ENCODE peak calls at places on chromosomes 7 and 10, in nine cellular contexts. U, N, D, K, L, R, A, W and F are unnamed samples.

GRCh38 chr7:134750083-134751062 is 29.1 kb upstream of the CALD1 start:
- DNase-seq in L (peak), K (no peak), D (no peak), A (peak), W (no peak), U (no peak), N (peak), R (peak), F (no peak)

GRCh38 chr10:133442191-133442966 is 11.4 kb upstream of the SCART1 start:
- DNase-seq in U (no peak), R (peak), A (no peak), W (peak), N (no peak), K (no peak), D (no peak), L (no peak), F (peak)

GRCh38 chr10:30359373-30360206 is 10.5 kb upstream of the MTPAP start:
- DNase-seq in N (peak), W (peak), R (peak), K (peak), U (no peak), A (peak), L (peak), D (peak), F (no peak)

GRCh38 chr7:21251166-21251806 is 176.6 kb upstream of the SP4 start:
- DNase-seq in R (peak), W (no peak), N (no peak), L (no peak), D (no peak), U (no peak), A (no peak), K (no peak), F (no peak)

GRCh38 chr10:129652521-129653201 is 185.6 kb downstream of the MGMT start:
- DNase-seq in L (no peak), W (no peak), R (no peak), A (no peak), K (no peak), U (no peak), N (no peak), D (no peak), F (no peak)

GRCh38 chr7:30308392-30308791 is 24.0 kb downstream of the ZNRF2 start:
- DNase-seq in L (no peak), W (no peak), A (peak), K (no peak), N (no peak), U (no peak), R (no peak), D (no peak), F (no peak)

GRCh38 chr10:120208488-120208887 is 248.5 kb upstream of the PLPP4 start:
- DNase-seq in L (no peak), D (no peak), U (no peak), R (no peak), N (no peak), W (no peak), K (no peak), A (no peak), F (no peak)

GRCh38 chr7:124155400-124156022 is 122.6 kb upstream of the TMEM229A start:
- DNase-seq in W (no peak), N (peak), A (peak), D (no peak), L (peak), K (peak), U (no peak), R (no peak), F (no peak)

GRCh38 chr7:158957507-158957900 is 101.1 kb downstream of the DYNC2I1 start:
- DNase-seq in L (no peak), W (no peak), D (peak), N (no peak), U (no peak), K (no peak), R (no peak), A (no peak), F (no peak)